ENCODE peak calls at places on chromosomes 3 and 15, in ten cellular contexts. Q is stimulated activated CD8-positive, alpha-beta memory T cell treated with anti-CD3 and anti-CD28 coated beads, Interleukin-4, amount 100 ng/mL, for 4 hours; F is WTC11; M is pulmonary artery endothelial cell; X is tibial artery; I is stimulated activated CD4-positive, alpha-beta T cell treated with anti-CD3 and anti-CD28 coated beads, Interleukin-15, amount 100 ng/mL, for 24 hours; C is uterus; G is COLO829; H is activated T-helper 1 cell treated with anti-CD3 and anti-CD28 coated beads, Interleukin-2, amount 50 U/mL, for 16 hours; O is activated T-cell treated with anti-CD3 and anti-CD28 coated beads for 1 hour. K is an unnamed sample.

GRCh38 chr3:23490459-23490858 is 287.3 kb downstream of the UBE2E2 start:
- DNase-seq in Q (no peak), F (no peak), M (peak), X (no peak), I (no peak), C (no peak), G (no peak), H (no peak), O (no peak), K (no peak)

GRCh38 chr3:183388213-183388612 is 40.2 kb downstream of the MCF2L2 start:
- DNase-seq in Q (no peak), F (no peak), M (no peak), X (no peak), I (no peak), C (no peak), G (no peak), H (no peak), O (no peak), K (no peak)

GRCh38 chr3:14352002-14352627 is 50.3 kb upstream of the SLC6A6 start:
- DNase-seq in Q (no peak), F (peak), M (no peak), X (no peak), I (peak), C (no peak), G (no peak), H (no peak), O (no peak), K (no peak)

GRCh38 chr3:58857423-58857822 is 190.8 kb upstream of the FAM3D start:
- DNase-seq in Q (no peak), F (no peak), M (no peak), X (no peak), I (no peak), C (no peak), G (no peak), H (no peak), O (no peak), K (no peak)

GRCh38 chr15:31402511-31403056 is 75.9 kb downstream of the KLF13 start:
- DNase-seq in Q (no peak), F (no peak), M (no peak), X (peak), I (no peak), C (no peak), G (no peak), H (no peak), O (no peak), K (no peak)

GRCh38 chr15:62059108-62059817 is 984 bp downstream of the VPS13C start:
- DNase-seq in Q (no peak), F (no peak), M (no peak), X (no peak), I (no peak), C (no peak), G (peak), H (no peak), O (no peak), K (no peak)

GRCh38 chr3:144859057-144859626 is 887.5 kb downstream of the DIPK2A start:
- DNase-seq in Q (no peak), F (no peak), M (no peak), X (no peak), I (no peak), C (no peak), G (no peak), H (no peak), O (no peak), K (no peak)

GRCh38 chr3:100710355-100711198 is 1.3 kb downstream of the TFG start:
- DNase-seq in Q (no peak), F (no peak), M (peak), X (peak), I (peak), C (no peak), G (peak), H (peak), O (peak), K (no peak)

GRCh38 chr3:14837864-14838263 is 19.1 kb downstream of the FGD5 start:
- DNase-seq in Q (no peak), F (no peak), M (no peak), X (peak), I (no peak), C (no peak), G (no peak), H (no peak), O (no peak), K (peak)

GRCh38 chr3:1092771-1093170 is at the start of gene CNTN6:
- DNase-seq in Q (no peak), F (no peak), M (no peak), X (no peak), I (no peak), C (no peak), G (peak), H (no peak), O (no peak), K (no peak)

GRCh38 chr15:75198560-75199346 is 2.9 kb upstream of the C15orf39 start:
- DNase-seq in Q (no peak), F (no peak), M (no peak), X (no peak), I (peak), C (no peak), G (no peak), H (no peak), O (no peak), K (no peak)

GRCh38 chr3:48820626-48821324 is 26.9 kb downstream of the PRKAR2A start:
- DNase-seq in Q (no peak), F (no peak), M (peak), X (no peak), I (no peak), C (no peak), G (no peak), H (no peak), O (no peak), K (no peak)

GRCh38 chr3:14467723-14468620 is 65.6 kb downstream of the SLC6A6 start:
- DNase-seq in Q (no peak), F (peak), M (no peak), X (no peak), I (peak), C (peak), G (peak), H (peak), O (peak), K (peak)

GRCh38 chr3:193780810-193781472 is 187.9 kb downstream of the OPA1 start:
- DNase-seq in Q (no peak), F (peak), M (no peak), X (peak), I (peak), C (peak), G (peak), H (no peak), O (no peak), K (peak)

GRCh38 chr3:110955301-110955880 is 116.2 kb upstream of the NECTIN3 start:
- DNase-seq in Q (no peak), F (no peak), M (no peak), X (no peak), I (no peak), C (no peak), G (no peak), H (no peak), O (no peak), K (no peak)

GRCh38 chr3:173371848-173372487 is 25.6 kb upstream of the NLGN1 start:
- DNase-seq in Q (no peak), F (no peak), M (no peak), X (no peak), I (peak), C (peak), G (peak), H (no peak), O (no peak), K (no peak)

GRCh38 chr3:123799544-123800351 is 84.4 kb downstream of the MYLK start:
- DNase-seq in Q (no peak), F (no peak), M (no peak), X (no peak), I (no peak), C (peak), G (no peak), H (no peak), O (no peak), K (peak)

GRCh38 chr3:186930639-186931486 is 537 bp downstream of the ST6GAL1 start:
- DNase-seq in Q (peak), F (peak), M (peak), X (peak), I (peak), C (peak), G (no peak), H (peak), O (peak), K (peak)

GRCh38 chr15:43433160-43433559 is 59.8 kb downstream of the TP53BP1 start:
- DNase-seq in Q (no peak), F (no peak), M (no peak), X (no peak), I (no peak), C (no peak), G (no peak), H (no peak), O (no peak), K (no peak)

GRCh38 chr15:101549647-101550046 is 60.1 kb upstream of the PCSK6 start:
- DNase-seq in Q (no peak), F (no peak), M (no peak), X (no peak), I (no peak), C (no peak), G (no peak), H (no peak), O (no peak), K (no peak)

GRCh38 chr3:149579838-149580542 is 77.8 kb downstream of the WWTR1 start:
- DNase-seq in Q (no peak), F (no peak), M (no peak), X (no peak), I (no peak), C (no peak), G (no peak), H (no peak), O (no peak), K (no peak)

GRCh38 chr3:14628406-14628805 is 23.2 kb upstream of the CCDC174 start:
- DNase-seq in Q (no peak), F (no peak), M (no peak), X (no peak), I (no peak), C (no peak), G (no peak), H (no peak), O (no peak), K (no peak)

GRCh38 chr15:63195257-63196023 is 6.0 kb downstream of the RAB8B start:
- DNase-seq in Q (no peak), F (no peak), M (no peak), X (no peak), I (no peak), C (no peak), G (no peak), H (no peak), O (no peak), K (no peak)